ENCODE peak calls at places on chromosomes 5 and 9, in six cellular contexts. Q is uterus, W is HCT116, Z is Peyer's patch, I is ovary, Y is adrenal gland. L is an unnamed sample.

GRCh38 chr9:114098660-114099522 is at the start of gene KIF12:
- DNase-seq in Q (peak), W (peak), Z (no peak), I (peak), Y (no peak), L (peak)

GRCh38 chr5:179407191-179408175 is 62.2 kb upstream of the ADAMTS2 start:
- DNase-seq in Q (no peak), W (no peak), Z (no peak), I (no peak), Y (no peak), L (no peak)

GRCh38 chr5:141567513-141568117 is 51.2 kb downstream of the DIAPH1 start:
- DNase-seq in Q (no peak), W (no peak), Z (no peak), I (no peak), Y (no peak), L (peak)

GRCh38 chr9:127878652-127879377 is 1.3 kb upstream of the AK1 start:
- DNase-seq in Q (no peak), W (no peak), Z (no peak), I (no peak), Y (no peak), L (no peak)

GRCh38 chr5:173630724-173631365 is 14.4 kb upstream of the BOD1 start:
- DNase-seq in Q (no peak), W (no peak), Z (no peak), I (no peak), Y (no peak), L (no peak)

GRCh38 chr5:9766581-9766980 is 136.4 kb upstream of the TAS2R1 start:
- DNase-seq in Q (no peak), W (no peak), Z (no peak), I (no peak), Y (no peak), L (no peak)

GRCh38 chr5:124124711-124125229 is 612.8 kb downstream of the CSNK1G3 start:
- DNase-seq in Q (no peak), W (no peak), Z (no peak), I (no peak), Y (no peak), L (no peak)

GRCh38 chr9:113993838-113994540 is 84.1 kb downstream of the AMBP start:
- DNase-seq in Q (peak), W (no peak), Z (no peak), I (peak), Y (peak), L (no peak)

GRCh38 chr5:87151547-87151946 is 116.1 kb upstream of the RASA1 start:
- DNase-seq in Q (no peak), W (no peak), Z (no peak), I (no peak), Y (no peak), L (peak)

GRCh38 chr9:128902351-128903078 is 18.3 kb upstream of the PHYHD1 start:
- DNase-seq in Q (no peak), W (no peak), Z (peak), I (no peak), Y (no peak), L (no peak)

GRCh38 chr5:952597-953271 is 55.9 kb upstream of the NKD2 start:
- DNase-seq in Q (no peak), W (no peak), Z (no peak), I (no peak), Y (no peak), L (no peak)

GRCh38 chr5:133783481-133783880 is 171.1 kb upstream of the FSTL4 start:
- DNase-seq in Q (no peak), W (no peak), Z (no peak), I (no peak), Y (no peak), L (no peak)

GRCh38 chr5:143124593-143124992 is 278.9 kb downstream of the NR3C1 start:
- DNase-seq in Q (no peak), W (no peak), Z (no peak), I (no peak), Y (no peak), L (peak)

GRCh38 chr9:128149001-128149701 is at the start of gene LCN2:
- DNase-seq in Q (no peak), W (peak), Z (no peak), I (no peak), Y (peak), L (no peak)

GRCh38 chr5:136132087-136132486 is 558 bp upstream of the SMAD5 start:
- DNase-seq in Q (peak), W (no peak), Z (peak), I (peak), Y (no peak), L (no peak)

GRCh38 chr5:151205411-151205810 is 18.5 kb downstream of the CCDC69 start:
- DNase-seq in Q (no peak), W (no peak), Z (peak), I (no peak), Y (no peak), L (no peak)

GRCh38 chr9:83432104-83432627 is 106.0 kb downstream of the FRMD3 start:
- DNase-seq in Q (peak), W (no peak), Z (no peak), I (no peak), Y (peak), L (no peak)

GRCh38 chr9:133058550-133059320 is 3.0 kb upstream of the CEL start:
- DNase-seq in Q (no peak), W (no peak), Z (no peak), I (no peak), Y (no peak), L (no peak)

GRCh38 chr9:37036237-37037136 is 2.4 kb upstream of the PAX5 start:
- DNase-seq in Q (no peak), W (no peak), Z (peak), I (peak), Y (peak), L (peak)

GRCh38 chr5:82351754-82352145 is 73.6 kb upstream of the RPS23 start:
- DNase-seq in Q (no peak), W (peak), Z (no peak), I (no peak), Y (no peak), L (peak)

GRCh38 chr5:31192442-31192841 is 1.0 kb upstream of the CDH6 start:
- DNase-seq in Q (no peak), W (no peak), Z (no peak), I (no peak), Y (no peak), L (no peak)

GRCh38 chr9:130235558-130236435 is 29.8 kb upstream of the HMCN2 start:
- DNase-seq in Q (peak), W (no peak), Z (peak), I (peak), Y (peak), L (peak)

GRCh38 chr9:124812401-124813016 is 35.6 kb downstream of the OLFML2A start:
- DNase-seq in Q (peak), W (peak), Z (no peak), I (peak), Y (no peak), L (no peak)

GRCh38 chr5:154829181-154829588 is 21.2 kb downstream of the FAXDC2 start:
- DNase-seq in Q (no peak), W (peak), Z (no peak), I (no peak), Y (no peak), L (no peak)

GRCh38 chr5:158382473-158382872 is 523.5 kb upstream of the CLINT1 start:
- DNase-seq in Q (peak), W (peak), Z (no peak), I (peak), Y (peak), L (peak)

GRCh38 chr5:16304846-16305245 is 125.3 kb upstream of the MARCHF11 start:
- DNase-seq in Q (no peak), W (no peak), Z (no peak), I (no peak), Y (no peak), L (no peak)

GRCh38 chr5:52807723-52808122 is 20.0 kb downstream of the ITGA1 start:
- DNase-seq in Q (no peak), W (no peak), Z (no peak), I (no peak), Y (no peak), L (no peak)

GRCh38 chr5:2299388-2300220 is 416.9 kb upstream of the IRX4 start:
- DNase-seq in Q (no peak), W (no peak), Z (no peak), I (no peak), Y (no peak), L (no peak)

GRCh38 chr5:103918668-103919367 is 356.2 kb upstream of the NUDT12 start:
- DNase-seq in Q (no peak), W (no peak), Z (no peak), I (no peak), Y (no peak), L (no peak)

GRCh38 chr5:142769251-142769792 is 855 bp upstream of the ARHGAP26 start:
- DNase-seq in Q (no peak), W (no peak), Z (no peak), I (no peak), Y (no peak), L (peak)

GRCh38 chr5:177447611-177448243 is 1.1 kb downstream of the PRR7 start:
- DNase-seq in Q (peak), W (peak), Z (no peak), I (no peak), Y (peak), L (no peak)

GRCh38 chr5:177445052-177446016 is 1.3 kb upstream of the PRR7 start:
- DNase-seq in Q (no peak), W (no peak), Z (no peak), I (no peak), Y (no peak), L (no peak)

GRCh38 chr5:177448244-177448950 is 1.8 kb downstream of the PRR7 start:
- DNase-seq in Q (no peak), W (no peak), Z (no peak), I (no peak), Y (no peak), L (no peak)

GRCh38 chr5:177447066-177447610 is 524 bp downstream of the PRR7 start:
- DNase-seq in Q (peak), W (no peak), Z (peak), I (peak), Y (peak), L (peak)

GRCh38 chr5:177446184-177447065 is at the start of gene PRR7:
- DNase-seq in Q (peak), W (no peak), Z (peak), I (peak), Y (peak), L (peak)
- TF ChIP-seq POLR2A in Q (no peak), W (no peak), Z (no peak), I (no peak), Y (no peak), L (peak)

DNA sequence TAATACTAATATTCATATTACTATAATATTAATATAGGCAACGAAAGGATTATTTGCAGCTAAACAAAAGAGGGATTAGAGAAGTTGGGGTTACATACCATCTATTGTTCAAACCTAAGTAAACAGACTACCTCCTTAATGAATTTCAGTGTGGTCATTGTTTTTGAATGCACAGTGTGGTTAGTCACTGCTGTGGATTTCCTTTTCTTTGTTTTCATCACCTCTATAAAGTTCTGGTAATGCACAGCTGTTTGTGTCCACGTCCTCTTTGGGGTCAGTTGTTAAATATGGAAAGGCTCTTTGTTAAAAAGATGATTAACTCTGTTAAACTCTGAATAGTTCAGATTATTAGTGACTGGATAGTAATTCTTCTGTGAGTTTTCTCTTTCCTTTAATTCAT is 233.6 kb downstream of the MAST4 start:
- DNase-seq in Q (no peak), W (no peak), Z (no peak), I (no peak), Y (no peak), L (no peak)
- TF ChIP-seq POLR2A in Q (no peak), W (no peak), Z (no peak), I (no peak), Y (no peak), L (no peak)

DNA sequence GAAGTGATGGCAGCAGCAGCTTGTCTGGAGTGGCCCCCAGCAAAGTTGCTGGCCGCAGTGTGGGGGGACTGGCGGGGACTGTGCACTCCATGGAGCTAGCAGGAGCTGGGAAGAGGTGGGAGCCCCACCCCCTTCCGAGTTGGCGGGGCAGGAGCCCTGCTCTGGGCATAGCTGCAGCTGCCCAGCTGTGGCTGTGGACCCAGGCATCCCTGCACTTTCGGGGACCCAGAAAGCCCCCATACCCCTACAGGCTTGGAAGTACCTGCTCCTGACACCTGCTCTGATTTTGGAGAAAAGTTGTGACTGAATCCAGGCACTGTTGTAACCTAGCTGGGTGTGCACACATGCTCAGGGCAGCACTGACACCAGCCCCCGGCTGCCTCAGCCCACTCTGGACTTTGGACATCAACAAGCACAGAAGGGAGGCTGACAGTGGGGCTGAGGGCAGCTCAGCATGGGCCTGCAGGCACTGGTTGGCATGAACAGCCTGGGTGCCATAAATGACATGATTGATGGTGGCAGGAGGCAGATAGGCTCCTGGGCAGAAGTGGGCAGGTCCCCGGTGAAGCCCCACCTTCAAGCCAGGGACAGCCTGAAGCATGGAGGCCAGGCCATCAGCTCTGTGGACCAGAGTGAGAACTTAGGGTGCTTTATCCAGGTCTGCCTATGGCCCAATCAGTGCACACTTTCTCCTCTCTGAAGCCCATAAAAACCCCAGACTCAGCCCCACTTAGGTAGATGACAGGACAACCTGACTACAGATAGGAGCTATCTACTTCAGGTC is 12.6 kb downstream of the LMBRD2 start:
- DNase-seq in Q (no peak), W (no peak), Z (no peak), I (no peak), Y (no peak), L (peak)
- TF ChIP-seq POLR2A in Q (no peak), W (no peak), Z (no peak), I (no peak), Y (no peak), L (no peak)

GRCh38 chr5:35239911-35240610 is 9.8 kb upstream of the PRLR start:
- DNase-seq in Q (no peak), W (no peak), Z (no peak), I (no peak), Y (no peak), L (no peak)
- TF ChIP-seq POLR2A in Q (no peak), W (no peak), Z (no peak), I (no peak), Y (no peak), L (no peak)

DNA sequence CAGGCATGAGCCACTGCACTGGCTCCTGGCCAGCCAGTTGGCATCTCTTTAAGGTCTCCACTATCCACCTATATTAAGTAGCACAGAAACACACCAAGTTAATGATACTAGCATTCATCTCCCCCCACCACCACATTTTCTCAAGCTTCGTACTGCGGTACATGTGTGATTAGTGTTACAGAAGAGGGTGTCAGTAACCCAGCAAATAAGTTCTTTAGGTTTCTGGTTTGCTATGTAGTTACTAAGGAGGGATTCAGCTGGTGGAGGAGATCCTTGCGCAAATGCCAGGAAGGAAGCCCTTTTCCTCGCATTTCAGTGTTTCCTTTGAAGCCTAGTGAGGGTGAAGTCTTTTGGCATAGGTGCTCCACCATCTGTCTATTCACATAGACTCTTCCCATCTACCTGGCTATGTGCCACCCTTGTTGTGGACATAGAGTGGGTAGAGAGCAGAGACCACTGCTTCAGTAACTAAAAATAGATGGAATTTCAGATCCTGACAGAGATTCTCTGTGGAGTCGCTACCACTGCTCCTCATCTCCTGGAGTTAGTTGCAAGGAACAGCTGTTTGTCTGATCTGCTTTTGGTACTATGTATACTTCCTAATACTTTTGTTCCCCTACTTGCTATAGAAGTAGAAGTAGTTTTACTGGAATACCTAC is 16.7 kb downstream of the UBE2D2 start:
- DNase-seq in Q (no peak), W (no peak), Z (no peak), I (no peak), Y (no peak), L (no peak)
- TF ChIP-seq POLR2A in Q (no peak), W (no peak), Z (no peak), I (no peak), Y (no peak), L (no peak)